ENCODE peak calls at places on chromosomes 11 and 22, in four cellular contexts. T is fibroblast of lung, Y is IMR-90, W is transverse colon. O is an unnamed sample. For H3K4me1 and H3K9me3, the result is how much of the 10 kb centered on the place peaks cover.

GRCh38 chr22:26785942-26786341 is 128.6 kb downstream of the MIAT start:
- DNase-seq in W (no peak), Y (no peak), T (no peak), O (no peak)

GRCh38 chr11:68467446-68467845 is 6.9 kb downstream of the PPP6R3 start:
- DNase-seq in Y (no peak), W (no peak), T (no peak), O (no peak)

GRCh38 chr11:125214466-125215204 is 50.1 kb downstream of the PKNOX2 start:
- DNase-seq in W (no peak), T (no peak), Y (no peak), O (no peak)

GRCh38 chr11:34345991-34346480 is 11.8 kb downstream of the ABTB2 start:
- DNase-seq in W (no peak), Y (peak), T (peak), O (no peak)

GRCh38 chr22:40463017-40463631 is 92.7 kb downstream of the SGSM3 start:
- DNase-seq in T (no peak), Y (no peak), W (peak), O (peak)

GRCh38 chr11:19258651-19259230 is 18.0 kb upstream of the E2F8 start:
- DNase-seq in W (no peak), Y (no peak), T (no peak), O (no peak)

GRCh38 chr11:129102756-129103155 is 89.4 kb downstream of the ARHGAP32 start:
- DNase-seq in W (no peak), Y (no peak), T (no peak), O (no peak)

GRCh38 chr22:35930933-35931332 is 97.7 kb downstream of the RBFOX2 start:
- DNase-seq in Y (peak), W (no peak), T (peak), O (peak)

GRCh38 chr11:7115775-7116174 is 27.0 kb downstream of the RBMXL2 start:
- DNase-seq in T (no peak), Y (peak), W (no peak), O (no peak)

GRCh38 chr22:45502215-45503070 is at the start of gene FBLN1:
- DNase-seq in W (no peak), T (peak), Y (no peak), O (no peak)

GRCh38 chr11:119483881-119484371 is 61.0 kb upstream of the THY1 start:
- DNase-seq in Y (no peak), T (no peak), W (no peak), O (no peak)

GRCh38 chr11:64743591-64744543 is at the start of gene RASGRP2:
- DNase-seq in T (no peak), W (peak), Y (no peak), O (peak)

GRCh38 chr11:92667446-92668165 is 301.8 kb upstream of the MTNR1B start:
- DNase-seq in W (no peak), T (no peak), Y (no peak), O (no peak)

GRCh38 chr22:43923191-43923590 is 414 bp upstream of the PNPLA3 start:
- DNase-seq in W (no peak), T (peak), Y (no peak), O (no peak)

GRCh38 chr22:24434472-24435322 is 7.3 kb downstream of the ADORA2A start:
- DNase-seq in W (peak), T (peak), Y (no peak), O (peak)

GRCh38 chr11:44590769-44591168 is 25.3 kb downstream of the CD82 start:
- DNase-seq in T (no peak), Y (no peak), W (no peak), O (peak)

GRCh38 chr11:63666874-63667273 is 4.3 kb downstream of the ATL3 start:
- DNase-seq in Y (peak), W (no peak), T (peak), O (no peak)

GRCh38 chr22:30909306-30909705 is 59.3 kb downstream of the MORC2 start:
- DNase-seq in Y (no peak), T (no peak), W (no peak), O (no peak)

GRCh38 chr11:132033051-132033450 is 662.6 kb downstream of the NTM start:
- DNase-seq in W (no peak), T (no peak), Y (peak), O (no peak)

GRCh38 chr11:114059278-114059983 is at the start of gene ZBTB16:
- DNase-seq in Y (no peak), T (no peak), W (peak), O (peak)

GRCh38 chr22:29690481-29690880 is 29.3 kb upstream of the CABP7 start:
- DNase-seq in T (peak), W (no peak), Y (no peak), O (no peak)

GRCh38 chr11:497565-498296 is 9.3 kb downstream of the RNH1 start:
- DNase-seq in W (no peak), T (no peak), Y (no peak), O (no peak)

GRCh38 chr11:72642815-72643511 is 31.3 kb downstream of the PDE2A start:
- DNase-seq in Y (peak), W (peak), T (peak), O (peak)

GRCh38 chr11:93476796-93477195 is 66.4 kb downstream of the SMCO4 start:
- DNase-seq in T (peak), W (no peak), Y (peak), O (no peak)

GRCh38 chr22:20584872-20585639 is 77.6 kb downstream of the MED15 start:
- DNase-seq in T (peak), Y (no peak), W (no peak), O (no peak)

GRCh38 chr22:42376721-42377177 is 55.5 kb downstream of the NFAM1 start:
- DNase-seq in W (peak), Y (peak), T (peak), O (peak)

GRCh38 chr11:114796954-114797721 is 118.8 kb downstream of the NXPE2 start:
- DNase-seq in W (no peak), T (peak), Y (no peak), O (no peak)

GRCh38 chr22:17700778-17701177 is 62.2 kb downstream of the BCL2L13 start:
- DNase-seq in T (no peak), W (no peak), Y (no peak), O (no peak)

GRCh38 chr11:59776210-59777066 is 21.3 kb downstream of the STX3 start:
- DNase-seq in T (peak), Y (peak), W (no peak), O (peak)

GRCh38 chr22:38864361-38865191 is 7.4 kb downstream of the CBX6 start:
- DNase-seq in Y (no peak), W (peak), T (peak), O (no peak)

GRCh38 chr22:29798318-29798717 is 31.1 kb downstream of the UQCR10 start:
- DNase-seq in Y (no peak), T (no peak), W (no peak), O (no peak)

GRCh38 chr11:125881291-125881690 is 6.2 kb upstream of the HYLS1 start:
- DNase-seq in Y (no peak), W (no peak), T (no peak), O (no peak)

GRCh38 chr22:43401233-43401632 is 10.6 kb upstream of the MPPED1 start:
- DNase-seq in W (no peak), Y (no peak), T (no peak), O (no peak)

GRCh38 chr11:116062526-116063171 is 558.4 kb upstream of the CADM1 start:
- DNase-seq in W (no peak), Y (no peak), T (peak), O (peak)

GRCh38 chr11:15920856-15921629 is 435.3 kb downstream of the SOX6 start:
- DNase-seq in Y (peak), T (peak), W (no peak), O (no peak)

GRCh38 chr11:128156486-128156885 is 430.9 kb downstream of the ETS1 start:
- DNase-seq in Y (no peak), T (peak), W (no peak), O (no peak)

GRCh38 chr11:70065318-70066135 is 12.6 kb upstream of the ANO1 start:
- DNase-seq in Y (no peak), T (no peak), W (no peak), O (no peak)
- H3K27ac ChIP-seq in Y (no peak), T (no peak), W (no peak), O (no peak)

GRCh38 chr11:61696602-61697001 is 16.4 kb downstream of the DAGLA start:
- DNase-seq in W (no peak), Y (no peak), T (no peak), O (no peak)

GRCh38 chr11:61698173-61698965 is 18.2 kb downstream of the DAGLA start:
- DNase-seq in W (no peak), T (no peak), Y (no peak), O (no peak)

GRCh38 chr11:61697093-61697492 is 16.9 kb downstream of the DAGLA start:
- DNase-seq in Y (no peak), T (no peak), W (no peak), O (no peak)

GRCh38 chr11:61695917-61696316 is 15.7 kb downstream of the DAGLA start:
- DNase-seq in T (peak), Y (peak), W (peak), O (peak)

GRCh38 chr11:61697764-61698163 is 17.6 kb downstream of the DAGLA start:
- DNase-seq in T (no peak), Y (no peak), W (no peak), O (no peak)
- H3K4me1 ChIP-seq in T (under half), Y (under half), W (half or more), O (under half)

GRCh38 chr11:123151366-123151765 is 43.7 kb downstream of the CLMP start:
- DNase-seq in W (no peak), Y (no peak), T (no peak), O (no peak)
- H3K9me3 ChIP-seq in W (under half), Y (under half), T (under half), O (under half)

DNA sequence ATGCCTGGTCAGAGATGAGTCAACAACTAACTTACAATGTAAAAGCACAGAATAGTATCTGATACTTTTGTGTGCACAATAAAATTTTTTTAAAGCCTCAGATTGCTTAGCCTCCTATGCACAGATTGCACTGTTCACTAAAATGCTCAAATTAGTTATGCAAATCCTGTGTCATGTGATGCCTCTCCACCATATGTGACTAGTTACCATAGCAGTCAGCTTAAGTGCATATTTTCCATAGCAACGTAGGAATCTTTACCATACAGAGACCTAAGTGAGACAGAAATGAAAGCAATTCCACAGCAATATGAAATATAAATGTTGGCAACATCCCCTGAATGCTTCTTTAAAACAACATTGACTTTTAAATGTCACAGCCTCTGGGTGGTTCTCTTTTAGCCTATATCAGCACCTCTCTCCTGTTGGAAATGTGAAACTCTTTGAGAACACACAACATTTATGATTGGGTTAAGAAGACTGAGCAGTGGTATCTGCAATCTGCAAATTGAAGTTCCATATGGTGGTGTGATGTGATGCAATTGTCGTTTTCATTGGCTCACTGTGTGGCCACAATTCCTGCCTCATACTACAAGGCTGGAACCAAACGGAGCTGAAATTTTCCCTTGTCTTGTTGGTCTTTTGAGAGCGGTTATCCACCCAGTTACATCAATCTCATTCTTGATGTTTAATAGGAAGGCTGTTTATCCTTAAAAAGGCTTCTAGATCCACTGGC is 814.6 kb downstream of the DLG2 start:
- DNase-seq in W (no peak), Y (no peak), T (peak), O (no peak)
- H3K27ac ChIP-seq in W (no peak), Y (no peak), T (no peak), O (no peak)

GRCh38 chr11:103648054-103648453 is 388.4 kb upstream of the DDI1 start:
- DNase-seq in W (no peak), Y (no peak), T (peak), O (no peak)

GRCh38 chr11:103649401-103649895 is 387.0 kb upstream of the DDI1 start:
- DNase-seq in Y (no peak), T (no peak), W (no peak), O (no peak)

GRCh38 chr11:103650330-103650729 is 386.1 kb upstream of the DDI1 start:
- DNase-seq in T (no peak), W (no peak), Y (no peak), O (no peak)

GRCh38 chr11:103651341-103651998 is 385.0 kb upstream of the DDI1 start:
- DNase-seq in T (no peak), W (no peak), Y (no peak), O (no peak)

DNA sequence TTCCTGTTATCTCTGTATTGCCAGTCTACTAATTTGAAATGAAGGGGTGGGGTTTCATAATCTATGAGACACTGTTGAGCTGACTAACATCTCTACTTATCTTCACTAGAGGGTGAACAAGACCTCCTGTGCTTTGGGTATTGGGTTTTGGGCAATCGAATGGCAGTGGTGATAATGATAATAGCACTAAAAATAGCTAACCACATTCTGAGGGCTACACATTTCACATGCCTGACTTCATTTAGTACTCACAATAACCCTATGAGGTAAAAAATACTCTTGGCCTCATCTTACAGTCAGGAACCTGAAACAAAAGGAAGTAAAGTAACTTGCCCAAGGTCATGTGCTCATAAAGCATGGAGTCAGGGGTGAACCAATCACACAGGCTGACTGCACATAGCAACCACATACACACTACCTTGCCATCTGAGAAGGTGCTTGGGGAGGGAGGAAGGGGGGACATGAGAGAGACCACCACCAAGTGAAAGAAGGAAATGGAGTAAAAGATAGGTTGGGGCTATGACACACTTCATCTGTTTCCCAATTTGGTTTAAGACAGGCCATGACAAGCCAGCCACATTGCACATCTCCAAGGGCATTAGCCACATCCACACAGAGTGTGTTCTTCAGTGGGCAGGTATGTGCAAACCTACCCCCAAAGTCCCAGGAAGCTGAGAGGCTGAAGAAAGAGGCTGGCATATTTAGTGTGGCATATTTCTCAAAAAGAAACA is 387.6 kb upstream of the DDI1 start:
- DNase-seq in W (no peak), Y (peak), T (peak), O (no peak)
- H3K4me1 ChIP-seq in W (under half), Y (under half), T (under half), O (under half)

DNA sequence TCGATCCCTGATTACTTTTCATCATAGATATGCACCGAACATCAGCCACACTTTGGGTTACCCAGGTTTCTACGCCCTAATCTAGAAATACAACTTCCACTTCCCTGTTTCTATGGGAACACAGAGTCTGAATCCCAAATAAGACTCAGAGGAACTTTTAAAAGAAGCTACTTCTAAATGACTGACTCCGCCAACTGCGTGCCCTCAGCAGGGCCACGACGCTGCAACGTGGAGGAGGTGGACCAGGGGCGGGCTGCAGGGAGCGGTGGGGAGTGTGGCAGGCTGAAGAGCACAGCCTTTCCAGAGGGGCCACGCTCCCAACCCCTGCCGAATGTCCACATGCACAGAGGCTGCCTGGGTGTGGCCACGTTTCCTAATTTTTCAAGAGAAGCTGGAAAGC is 304.0 kb downstream of the SHANK2 start:
- DNase-seq in T (no peak), Y (no peak), W (no peak), O (no peak)
- H3K9me3 ChIP-seq in T (under half), Y (under half), W (under half), O (under half)

GRCh38 chr22:46534901-46535630 is 2.4 kb downstream of the CELSR1 start:
- DNase-seq in Y (no peak), W (no peak), T (no peak), O (no peak)

GRCh38 chr22:46534177-46534776 is 3.1 kb downstream of the CELSR1 start:
- DNase-seq in W (no peak), Y (no peak), T (no peak), O (no peak)

GRCh38 chr22:46531776-46532175 is 5.6 kb downstream of the CELSR1 start:
- DNase-seq in Y (no peak), T (no peak), W (no peak), O (no peak)

GRCh38 chr22:46535876-46536558 is 1.4 kb downstream of the CELSR1 start:
- DNase-seq in Y (no peak), T (no peak), W (no peak), O (no peak)

DNA sequence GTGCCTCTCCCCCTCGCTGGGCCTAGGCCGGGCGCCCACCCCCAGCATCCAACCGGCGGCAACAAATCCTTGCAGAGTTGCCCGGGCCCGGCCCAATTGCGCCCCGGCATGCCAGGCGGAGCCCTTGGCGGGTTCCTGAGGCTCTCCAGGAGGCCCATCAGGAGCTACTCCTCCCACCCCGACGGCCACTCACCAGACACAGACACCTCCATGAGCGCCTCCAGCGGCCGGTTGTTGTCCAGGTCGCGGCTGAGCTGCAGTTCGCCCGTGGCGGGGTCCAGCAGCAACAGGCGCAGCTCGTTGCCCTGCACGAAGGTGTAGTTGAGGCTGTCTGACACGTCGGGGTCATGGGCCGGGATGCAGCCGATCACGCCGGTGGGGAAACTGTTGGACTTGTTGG is 4.0 kb downstream of the CELSR1 start:
- DNase-seq in T (no peak), Y (no peak), W (no peak), O (no peak)
- H3K27ac ChIP-seq in T (no peak), Y (no peak), W (no peak), O (no peak)

DNA sequence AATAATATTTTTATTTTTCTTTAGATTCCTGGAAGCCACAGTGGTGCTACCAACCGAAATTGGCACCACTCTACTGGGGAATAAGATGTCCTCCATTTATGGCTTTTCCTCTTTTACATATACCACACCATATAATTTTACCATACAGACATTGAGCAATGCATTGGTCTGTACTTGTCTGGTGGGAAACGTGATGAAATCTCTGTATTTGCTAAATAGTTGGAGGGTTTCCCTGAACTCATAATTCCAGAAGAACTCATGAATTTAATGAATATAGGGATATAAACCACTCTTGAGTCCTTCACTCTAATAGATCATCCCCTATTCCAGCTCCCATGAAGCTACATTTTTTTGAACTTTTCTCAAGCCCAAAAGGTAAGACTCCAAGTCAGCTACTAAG is 28.0 kb upstream of the MMP13 start:
- DNase-seq in Y (no peak), T (no peak), W (no peak), O (no peak)
- H3K4me1 ChIP-seq in Y (under half), T (under half), W (under half), O (under half)